ENCODE peak calls at places on chromosomes 1 and 21, in eight cellular contexts. One of them, this sample, is unnamed.

GRCh38 chr1:192826791-192827477 is 18.1 kb downstream of the RGS2 start:
- DNase-seq in Caki2: peak
- DNase-seq in activated CD4-positive, CD25-positive, alpha-beta regulatory T cell treated with anti-CD3 and anti-CD28 coated beads, Interleukin-2, amount 50 U/mL, for 72 hours: no peak
- DNase-seq in activated naive CD8-positive, alpha-beta T cell treated with anti-CD3 and anti-CD28 coated beads, Interleukin-2, amount 50 U/mL, for 24 hours: no peak
- DNase-seq in HFFc6: peak
- DNase-seq in A549: peak
- DNase-seq in fibroblast of pulmonary artery: peak
- DNase-seq in kidney glomerular epithelial cell: peak
- DNase-seq in this sample: no peak

GRCh38 chr1:14974361-14974760 is 179.2 kb upstream of the TMEM51 start:
- DNase-seq in HFFc6: no peak
- DNase-seq in activated CD4-positive, CD25-positive, alpha-beta regulatory T cell treated with anti-CD3 and anti-CD28 coated beads, Interleukin-2, amount 50 U/mL, for 72 hours: no peak
- DNase-seq in fibroblast of pulmonary artery: no peak
- DNase-seq in kidney glomerular epithelial cell: no peak
- DNase-seq in Caki2: no peak
- DNase-seq in activated naive CD8-positive, alpha-beta T cell treated with anti-CD3 and anti-CD28 coated beads, Interleukin-2, amount 50 U/mL, for 24 hours: no peak
- DNase-seq in A549: no peak
- DNase-seq in this sample: no peak

GRCh38 chr21:15560383-15561056 is 169.3 kb upstream of the USP25 start:
- DNase-seq in activated CD4-positive, CD25-positive, alpha-beta regulatory T cell treated with anti-CD3 and anti-CD28 coated beads, Interleukin-2, amount 50 U/mL, for 72 hours: no peak
- DNase-seq in activated naive CD8-positive, alpha-beta T cell treated with anti-CD3 and anti-CD28 coated beads, Interleukin-2, amount 50 U/mL, for 24 hours: peak
- DNase-seq in kidney glomerular epithelial cell: no peak
- DNase-seq in Caki2: no peak
- DNase-seq in HFFc6: no peak
- DNase-seq in fibroblast of pulmonary artery: no peak
- DNase-seq in A549: no peak
- DNase-seq in this sample: no peak

GRCh38 chr1:223708001-223708359 is 4.4 kb upstream of the CAPN2 start:
- DNase-seq in kidney glomerular epithelial cell: no peak
- DNase-seq in activated CD4-positive, CD25-positive, alpha-beta regulatory T cell treated with anti-CD3 and anti-CD28 coated beads, Interleukin-2, amount 50 U/mL, for 72 hours: no peak
- DNase-seq in Caki2: no peak
- DNase-seq in fibroblast of pulmonary artery: no peak
- DNase-seq in A549: peak
- DNase-seq in activated naive CD8-positive, alpha-beta T cell treated with anti-CD3 and anti-CD28 coated beads, Interleukin-2, amount 50 U/mL, for 24 hours: no peak
- DNase-seq in HFFc6: no peak
- DNase-seq in this sample: no peak

GRCh38 chr1:30133414-30134055 is 589.9 kb downstream of the MATN1 start:
- DNase-seq in kidney glomerular epithelial cell: no peak
- DNase-seq in activated CD4-positive, CD25-positive, alpha-beta regulatory T cell treated with anti-CD3 and anti-CD28 coated beads, Interleukin-2, amount 50 U/mL, for 72 hours: no peak
- DNase-seq in Caki2: no peak
- DNase-seq in fibroblast of pulmonary artery: no peak
- DNase-seq in activated naive CD8-positive, alpha-beta T cell treated with anti-CD3 and anti-CD28 coated beads, Interleukin-2, amount 50 U/mL, for 24 hours: no peak
- DNase-seq in A549: no peak
- DNase-seq in HFFc6: no peak
- DNase-seq in this sample: no peak

GRCh38 chr1:215192306-215192705 is 109.8 kb downstream of the KCNK2 start:
- DNase-seq in A549: no peak
- DNase-seq in kidney glomerular epithelial cell: no peak
- DNase-seq in fibroblast of pulmonary artery: peak
- DNase-seq in HFFc6: peak
- DNase-seq in Caki2: no peak
- DNase-seq in activated naive CD8-positive, alpha-beta T cell treated with anti-CD3 and anti-CD28 coated beads, Interleukin-2, amount 50 U/mL, for 24 hours: no peak
- DNase-seq in activated CD4-positive, CD25-positive, alpha-beta regulatory T cell treated with anti-CD3 and anti-CD28 coated beads, Interleukin-2, amount 50 U/mL, for 72 hours: no peak
- DNase-seq in this sample: no peak

GRCh38 chr21:37711294-37711844 is 204.9 kb downstream of the KCNJ6 start:
- DNase-seq in activated CD4-positive, CD25-positive, alpha-beta regulatory T cell treated with anti-CD3 and anti-CD28 coated beads, Interleukin-2, amount 50 U/mL, for 72 hours: no peak
- DNase-seq in kidney glomerular epithelial cell: no peak
- DNase-seq in activated naive CD8-positive, alpha-beta T cell treated with anti-CD3 and anti-CD28 coated beads, Interleukin-2, amount 50 U/mL, for 24 hours: no peak
- DNase-seq in A549: no peak
- DNase-seq in fibroblast of pulmonary artery: no peak
- DNase-seq in HFFc6: no peak
- DNase-seq in Caki2: no peak
- DNase-seq in this sample: no peak

GRCh38 chr1:17274186-17275170 is 25.6 kb downstream of the PADI3 start:
- DNase-seq in A549: peak
- DNase-seq in Caki2: no peak
- DNase-seq in activated naive CD8-positive, alpha-beta T cell treated with anti-CD3 and anti-CD28 coated beads, Interleukin-2, amount 50 U/mL, for 24 hours: peak
- DNase-seq in kidney glomerular epithelial cell: peak
- DNase-seq in fibroblast of pulmonary artery: peak
- DNase-seq in activated CD4-positive, CD25-positive, alpha-beta regulatory T cell treated with anti-CD3 and anti-CD28 coated beads, Interleukin-2, amount 50 U/mL, for 72 hours: peak
- DNase-seq in HFFc6: peak
- DNase-seq in this sample: peak

GRCh38 chr1:203116048-203116810 is 11.3 kb upstream of the ADORA1 start:
- DNase-seq in A549: no peak
- DNase-seq in fibroblast of pulmonary artery: no peak
- DNase-seq in kidney glomerular epithelial cell: no peak
- DNase-seq in activated CD4-positive, CD25-positive, alpha-beta regulatory T cell treated with anti-CD3 and anti-CD28 coated beads, Interleukin-2, amount 50 U/mL, for 72 hours: no peak
- DNase-seq in Caki2: no peak
- DNase-seq in activated naive CD8-positive, alpha-beta T cell treated with anti-CD3 and anti-CD28 coated beads, Interleukin-2, amount 50 U/mL, for 24 hours: no peak
- DNase-seq in HFFc6: no peak
- DNase-seq in this sample: no peak

GRCh38 chr1:25148673-25149300 is 83.5 kb downstream of the SYF2 start:
- DNase-seq in HFFc6: no peak
- DNase-seq in kidney glomerular epithelial cell: no peak
- DNase-seq in A549: peak
- DNase-seq in fibroblast of pulmonary artery: peak
- DNase-seq in Caki2: no peak
- DNase-seq in activated naive CD8-positive, alpha-beta T cell treated with anti-CD3 and anti-CD28 coated beads, Interleukin-2, amount 50 U/mL, for 24 hours: peak
- DNase-seq in activated CD4-positive, CD25-positive, alpha-beta regulatory T cell treated with anti-CD3 and anti-CD28 coated beads, Interleukin-2, amount 50 U/mL, for 72 hours: no peak
- DNase-seq in this sample: no peak

GRCh38 chr1:41122851-41123518 is 101.5 kb upstream of the SLFNL1 start:
- DNase-seq in kidney glomerular epithelial cell: peak
- DNase-seq in activated CD4-positive, CD25-positive, alpha-beta regulatory T cell treated with anti-CD3 and anti-CD28 coated beads, Interleukin-2, amount 50 U/mL, for 72 hours: no peak
- DNase-seq in fibroblast of pulmonary artery: peak
- DNase-seq in Caki2: peak
- DNase-seq in HFFc6: peak
- DNase-seq in A549: peak
- DNase-seq in activated naive CD8-positive, alpha-beta T cell treated with anti-CD3 and anti-CD28 coated beads, Interleukin-2, amount 50 U/mL, for 24 hours: no peak
- DNase-seq in this sample: no peak

GRCh38 chr1:77794550-77794949 is 15.1 kb downstream of the MIGA1 start:
- DNase-seq in Caki2: no peak
- DNase-seq in activated naive CD8-positive, alpha-beta T cell treated with anti-CD3 and anti-CD28 coated beads, Interleukin-2, amount 50 U/mL, for 24 hours: no peak
- DNase-seq in kidney glomerular epithelial cell: peak
- DNase-seq in activated CD4-positive, CD25-positive, alpha-beta regulatory T cell treated with anti-CD3 and anti-CD28 coated beads, Interleukin-2, amount 50 U/mL, for 72 hours: no peak
- DNase-seq in A549: no peak
- DNase-seq in fibroblast of pulmonary artery: no peak
- DNase-seq in HFFc6: no peak
- DNase-seq in this sample: no peak

GRCh38 chr1:174999216-174999925 is 376 bp upstream of the CACYBP start:
- DNase-seq in fibroblast of pulmonary artery: peak
- DNase-seq in A549: peak
- DNase-seq in activated naive CD8-positive, alpha-beta T cell treated with anti-CD3 and anti-CD28 coated beads, Interleukin-2, amount 50 U/mL, for 24 hours: peak
- DNase-seq in activated CD4-positive, CD25-positive, alpha-beta regulatory T cell treated with anti-CD3 and anti-CD28 coated beads, Interleukin-2, amount 50 U/mL, for 72 hours: peak
- DNase-seq in Caki2: peak
- DNase-seq in kidney glomerular epithelial cell: peak
- DNase-seq in HFFc6: peak
- DNase-seq in this sample: peak

GRCh38 chr1:12477936-12478611 is 139.9 kb downstream of the DHRS3 start:
- DNase-seq in kidney glomerular epithelial cell: peak
- DNase-seq in activated CD4-positive, CD25-positive, alpha-beta regulatory T cell treated with anti-CD3 and anti-CD28 coated beads, Interleukin-2, amount 50 U/mL, for 72 hours: no peak
- DNase-seq in fibroblast of pulmonary artery: peak
- DNase-seq in Caki2: peak
- DNase-seq in activated naive CD8-positive, alpha-beta T cell treated with anti-CD3 and anti-CD28 coated beads, Interleukin-2, amount 50 U/mL, for 24 hours: no peak
- DNase-seq in A549: peak
- DNase-seq in HFFc6: peak
- DNase-seq in this sample: no peak

GRCh38 chr1:221440658-221441057 is 301.2 kb downstream of the DUSP10 start:
- DNase-seq in fibroblast of pulmonary artery: peak
- DNase-seq in activated naive CD8-positive, alpha-beta T cell treated with anti-CD3 and anti-CD28 coated beads, Interleukin-2, amount 50 U/mL, for 24 hours: no peak
- DNase-seq in HFFc6: peak
- DNase-seq in A549: no peak
- DNase-seq in kidney glomerular epithelial cell: peak
- DNase-seq in Caki2: peak
- DNase-seq in activated CD4-positive, CD25-positive, alpha-beta regulatory T cell treated with anti-CD3 and anti-CD28 coated beads, Interleukin-2, amount 50 U/mL, for 72 hours: no peak
- DNase-seq in this sample: no peak

GRCh38 chr1:89681045-89681729 is 48.3 kb downstream of the LRRC8C start:
- DNase-seq in Caki2: no peak
- DNase-seq in kidney glomerular epithelial cell: no peak
- DNase-seq in activated naive CD8-positive, alpha-beta T cell treated with anti-CD3 and anti-CD28 coated beads, Interleukin-2, amount 50 U/mL, for 24 hours: no peak
- DNase-seq in HFFc6: no peak
- DNase-seq in A549: no peak
- DNase-seq in fibroblast of pulmonary artery: no peak
- DNase-seq in activated CD4-positive, CD25-positive, alpha-beta regulatory T cell treated with anti-CD3 and anti-CD28 coated beads, Interleukin-2, amount 50 U/mL, for 72 hours: no peak
- DNase-seq in this sample: no peak

GRCh38 chr1:210250665-210250997 is 18.0 kb downstream of the SERTAD4 start:
- DNase-seq in Caki2: no peak
- DNase-seq in fibroblast of pulmonary artery: no peak
- DNase-seq in activated naive CD8-positive, alpha-beta T cell treated with anti-CD3 and anti-CD28 coated beads, Interleukin-2, amount 50 U/mL, for 24 hours: no peak
- DNase-seq in HFFc6: no peak
- DNase-seq in kidney glomerular epithelial cell: no peak
- DNase-seq in A549: no peak
- DNase-seq in activated CD4-positive, CD25-positive, alpha-beta regulatory T cell treated with anti-CD3 and anti-CD28 coated beads, Interleukin-2, amount 50 U/mL, for 72 hours: no peak
- DNase-seq in this sample: no peak